ENCODE peak calls at places on chromosomes 1 and 21, in ten cellular contexts. One of them, this sample, is unnamed.

GRCh38 chr1:38213720-38214367 is 167.3 kb upstream of the POU3F1 start:
- DNase-seq in amniotic stem cell: no peak
- DNase-seq in EL: no peak
- DNase-seq in activated T-cell treated with anti-CD3 and anti-CD28 coated beads, Interleukin-2, amount 50 U/mL, for 24 hours: no peak
- DNase-seq in activated CD4-positive, alpha-beta T cell treated with anti-CD3 and anti-CD28 coated beads for 4 hours: no peak
- DNase-seq in NCI-H1417 treated with DMSO at 0.1 percent for 48 hours: no peak
- DNase-seq in aorta: no peak
- DNase-seq in stimulated activated naive CD8-positive, alpha-beta T cell treated with anti-CD3 and anti-CD28 coated beads, Interleukin-15, amount 100 ng/mL, for 72 hours: no peak
- DNase-seq in amygdala: no peak
- DNase-seq in COLO829: no peak
- DNase-seq in this sample: no peak

GRCh38 chr1:211814313-211814712 is 16.2 kb downstream of the LPGAT1 start:
- DNase-seq in COLO829: no peak
- DNase-seq in EL: no peak
- DNase-seq in activated T-cell treated with anti-CD3 and anti-CD28 coated beads, Interleukin-2, amount 50 U/mL, for 24 hours: no peak
- DNase-seq in amniotic stem cell: no peak
- DNase-seq in activated CD4-positive, alpha-beta T cell treated with anti-CD3 and anti-CD28 coated beads for 4 hours: no peak
- DNase-seq in NCI-H1417 treated with DMSO at 0.1 percent for 48 hours: no peak
- DNase-seq in aorta: no peak
- DNase-seq in stimulated activated naive CD8-positive, alpha-beta T cell treated with anti-CD3 and anti-CD28 coated beads, Interleukin-15, amount 100 ng/mL, for 72 hours: no peak
- DNase-seq in amygdala: no peak
- DNase-seq in this sample: no peak

GRCh38 chr1:224644553-224645154 is 28.5 kb downstream of the CNIH3 start:
- DNase-seq in stimulated activated naive CD8-positive, alpha-beta T cell treated with anti-CD3 and anti-CD28 coated beads, Interleukin-15, amount 100 ng/mL, for 72 hours: peak; percentile 57
- DNase-seq in COLO829: peak; percentile 81
- DNase-seq in activated T-cell treated with anti-CD3 and anti-CD28 coated beads, Interleukin-2, amount 50 U/mL, for 24 hours: peak; percentile 60
- DNase-seq in NCI-H1417 treated with DMSO at 0.1 percent for 48 hours: peak; percentile 5
- DNase-seq in activated CD4-positive, alpha-beta T cell treated with anti-CD3 and anti-CD28 coated beads for 4 hours: peak; percentile 60
- DNase-seq in EL: peak; percentile 46
- DNase-seq in amygdala: peak; percentile 48
- DNase-seq in amniotic stem cell: no peak
- DNase-seq in aorta: no peak
- DNase-seq in this sample: no peak

GRCh38 chr1:161193561-161194235 is 5.2 kb downstream of the ADAMTS4 start:
- DNase-seq in amniotic stem cell: no peak
- DNase-seq in activated T-cell treated with anti-CD3 and anti-CD28 coated beads, Interleukin-2, amount 50 U/mL, for 24 hours: no peak
- DNase-seq in activated CD4-positive, alpha-beta T cell treated with anti-CD3 and anti-CD28 coated beads for 4 hours: no peak
- DNase-seq in EL: no peak
- DNase-seq in amygdala: peak; percentile 89
- DNase-seq in COLO829: no peak
- DNase-seq in NCI-H1417 treated with DMSO at 0.1 percent for 48 hours: no peak
- DNase-seq in aorta: peak; percentile 51
- DNase-seq in stimulated activated naive CD8-positive, alpha-beta T cell treated with anti-CD3 and anti-CD28 coated beads, Interleukin-15, amount 100 ng/mL, for 72 hours: no peak
- DNase-seq in this sample: peak; percentile 83

GRCh38 chr1:187276677-187277076 is 447.9 kb downstream of the PLA2G4A start:
- DNase-seq in amniotic stem cell: no peak
- DNase-seq in NCI-H1417 treated with DMSO at 0.1 percent for 48 hours: no peak
- DNase-seq in activated T-cell treated with anti-CD3 and anti-CD28 coated beads, Interleukin-2, amount 50 U/mL, for 24 hours: no peak
- DNase-seq in stimulated activated naive CD8-positive, alpha-beta T cell treated with anti-CD3 and anti-CD28 coated beads, Interleukin-15, amount 100 ng/mL, for 72 hours: no peak
- DNase-seq in activated CD4-positive, alpha-beta T cell treated with anti-CD3 and anti-CD28 coated beads for 4 hours: no peak
- DNase-seq in amygdala: no peak
- DNase-seq in EL: no peak
- DNase-seq in aorta: no peak
- DNase-seq in COLO829: no peak
- DNase-seq in this sample: no peak

GRCh38 chr21:17585875-17586450 is 26.7 kb downstream of the BTG3 start:
- DNase-seq in stimulated activated naive CD8-positive, alpha-beta T cell treated with anti-CD3 and anti-CD28 coated beads, Interleukin-15, amount 100 ng/mL, for 72 hours: no peak
- DNase-seq in NCI-H1417 treated with DMSO at 0.1 percent for 48 hours: peak; percentile 43
- DNase-seq in activated CD4-positive, alpha-beta T cell treated with anti-CD3 and anti-CD28 coated beads for 4 hours: peak; percentile 9
- DNase-seq in amniotic stem cell: no peak
- DNase-seq in aorta: no peak
- DNase-seq in amygdala: no peak
- DNase-seq in COLO829: peak; percentile 16
- DNase-seq in activated T-cell treated with anti-CD3 and anti-CD28 coated beads, Interleukin-2, amount 50 U/mL, for 24 hours: no peak
- DNase-seq in EL: peak; percentile 53
- DNase-seq in this sample: no peak

GRCh38 chr1:222105393-222105737 is 363.5 kb upstream of the DUSP10 start:
- DNase-seq in activated T-cell treated with anti-CD3 and anti-CD28 coated beads, Interleukin-2, amount 50 U/mL, for 24 hours: no peak
- DNase-seq in stimulated activated naive CD8-positive, alpha-beta T cell treated with anti-CD3 and anti-CD28 coated beads, Interleukin-15, amount 100 ng/mL, for 72 hours: no peak
- DNase-seq in amygdala: no peak
- DNase-seq in aorta: no peak
- DNase-seq in NCI-H1417 treated with DMSO at 0.1 percent for 48 hours: no peak
- DNase-seq in COLO829: no peak
- DNase-seq in amniotic stem cell: no peak
- DNase-seq in activated CD4-positive, alpha-beta T cell treated with anti-CD3 and anti-CD28 coated beads for 4 hours: no peak
- DNase-seq in EL: no peak
- DNase-seq in this sample: no peak

GRCh38 chr1:180167721-180168467 is 13.2 kb downstream of the QSOX1 start:
- DNase-seq in EL: peak; percentile 24
- DNase-seq in NCI-H1417 treated with DMSO at 0.1 percent for 48 hours: no peak
- DNase-seq in amygdala: no peak
- DNase-seq in aorta: no peak
- DNase-seq in amniotic stem cell: no peak
- DNase-seq in stimulated activated naive CD8-positive, alpha-beta T cell treated with anti-CD3 and anti-CD28 coated beads, Interleukin-15, amount 100 ng/mL, for 72 hours: no peak
- DNase-seq in activated CD4-positive, alpha-beta T cell treated with anti-CD3 and anti-CD28 coated beads for 4 hours: no peak
- DNase-seq in activated T-cell treated with anti-CD3 and anti-CD28 coated beads, Interleukin-2, amount 50 U/mL, for 24 hours: no peak
- DNase-seq in COLO829: no peak
- DNase-seq in this sample: no peak

GRCh38 chr1:23444104-23444533 is 19.6 kb upstream of the TCEA3 start:
- DNase-seq in activated CD4-positive, alpha-beta T cell treated with anti-CD3 and anti-CD28 coated beads for 4 hours: no peak
- DNase-seq in EL: no peak
- DNase-seq in stimulated activated naive CD8-positive, alpha-beta T cell treated with anti-CD3 and anti-CD28 coated beads, Interleukin-15, amount 100 ng/mL, for 72 hours: no peak
- DNase-seq in NCI-H1417 treated with DMSO at 0.1 percent for 48 hours: no peak
- DNase-seq in activated T-cell treated with anti-CD3 and anti-CD28 coated beads, Interleukin-2, amount 50 U/mL, for 24 hours: no peak
- DNase-seq in amniotic stem cell: no peak
- DNase-seq in COLO829: no peak
- DNase-seq in aorta: peak; percentile 80
- DNase-seq in amygdala: no peak
- DNase-seq in this sample: no peak